ENCODE peak calls at places on chromosome 10, in four cellular contexts. A, Y, K and O are unnamed samples.

GRCh38 chr10:127142831-127143230 is 53.6 kb downstream of the INSYN2A start:
- DNase-seq in A (peak; percentile 2), Y (no peak), K (no peak), O (no peak)

GRCh38 chr10:3708830-3709229 is 76.2 kb downstream of the KLF6 start:
- DNase-seq in K (no peak), Y (no peak), A (no peak), O (no peak)

GRCh38 chr10:48579251-48579960 is 25.5 kb downstream of the ARHGAP22 start:
- DNase-seq in A (peak; percentile 4), K (no peak), Y (no peak), O (peak; percentile 18)

GRCh38 chr10:22605168-22605567 is 109.2 kb downstream of the PIP4K2A start:
- DNase-seq in K (no peak), Y (no peak), A (no peak), O (no peak)

GRCh38 chr10:680146-680545 is 9.3 kb downstream of the DIP2C start:
- DNase-seq in Y (no peak), A (no peak), K (peak; percentile 47), O (no peak)

GRCh38 chr10:79387466-79387973 is 40.3 kb downstream of the PPIF start:
- DNase-seq in Y (peak; percentile 45), K (no peak), A (no peak), O (no peak)

GRCh38 chr10:21720090-21720489 is 186.1 kb downstream of the MLLT10 start:
- DNase-seq in Y (no peak), K (no peak), A (peak; percentile 62), O (no peak)

GRCh38 chr10:10598297-10598696 is 419.4 kb upstream of the CELF2 start:
- DNase-seq in A (peak; percentile 8), Y (no peak), K (no peak), O (no peak)

GRCh38 chr10:45374451-45375052 is 536 bp downstream of the ALOX5 start:
- DNase-seq in K (no peak), A (no peak), Y (peak; percentile 86), O (no peak)

GRCh38 chr10:94251098-94251497 is 111.6 kb downstream of the NOC3L start:
- DNase-seq in K (no peak), A (no peak), Y (no peak), O (no peak)

GRCh38 chr10:44566786-44567185 is 181.9 kb upstream of the CXCL12 start:
- DNase-seq in Y (no peak), K (no peak), A (no peak), O (no peak)

GRCh38 chr10:33155720-33156638 is 178.5 kb downstream of the NRP1 start:
- DNase-seq in K (no peak), A (peak; percentile 43), Y (no peak), O (peak; percentile 59)

GRCh38 chr10:13614530-13615332 is 28.0 kb downstream of the PRPF18 start:
- DNase-seq in A (peak; percentile 9), Y (no peak), K (no peak), O (peak; percentile 18)

GRCh38 chr10:50224330-50224952 is 26.9 kb downstream of the ASAH2 start:
- DNase-seq in K (no peak), Y (no peak), A (peak; percentile 56), O (peak; percentile 27)

GRCh38 chr10:103445767-103446567 is 6.2 kb downstream of the CALHM2 start:
- DNase-seq in K (peak; percentile 87), Y (no peak), A (no peak), O (no peak)

GRCh38 chr10:124145109-124145860 is 51.9 kb upstream of the CHST15 start:
- DNase-seq in A (no peak), K (peak; percentile 72), Y (peak; percentile 92), O (no peak)

GRCh38 chr10:132914732-132915131 is 27.6 kb downstream of the CFAP46 start:
- DNase-seq in A (no peak), K (no peak), Y (peak; percentile 51), O (no peak)

GRCh38 chr10:102643346-102644065 is 773 bp upstream of the TRIM8 start:
- DNase-seq in K (peak; percentile 66), Y (peak; percentile 89), A (peak; percentile 75), O (no peak)

GRCh38 chr10:105644559-105644958 is 1003.5 kb downstream of the SORCS3 start:
- DNase-seq in A (no peak), Y (no peak), K (no peak), O (no peak)

GRCh38 chr10:1609038-1609411 is 128.3 kb downstream of the ADARB2 start:
- DNase-seq in K (no peak), Y (no peak), A (no peak), O (no peak)

GRCh38 chr10:4195214-4195613 is 410.2 kb upstream of the KLF6 start:
- DNase-seq in A (no peak), K (no peak), Y (no peak), O (peak; percentile 20)

GRCh38 chr10:120979435-120980315 is 128.5 kb downstream of the WDR11 start:
- DNase-seq in A (peak; percentile 56), K (no peak), Y (no peak), O (no peak)

GRCh38 chr10:79342811-79343541 is 4.3 kb upstream of the PPIF start:
- DNase-seq in Y (no peak), A (peak; percentile 21), K (no peak), O (no peak)

GRCh38 chr10:112634096-112634830 is 187.2 kb downstream of the VTI1A start:
- DNase-seq in A (no peak), K (no peak), Y (no peak), O (no peak)

GRCh38 chr10:89625041-89625765 is 19.8 kb downstream of the PANK1 start:
- DNase-seq in A (no peak), K (no peak), Y (no peak), O (no peak)

GRCh38 chr10:114045071-114045737 is 1.5 kb downstream of the ADRB1 start:
- DNase-seq in K (peak; percentile 29), A (peak; percentile 52), Y (peak; percentile 89), O (no peak)

GRCh38 chr10:129831150-129831549 is 132.9 kb downstream of the EBF3 start:
- DNase-seq in K (no peak), Y (no peak), A (no peak), O (no peak)

GRCh38 chr10:125689955-125690569 is 7.1 kb upstream of the TEX36 start:
- DNase-seq in A (no peak), K (no peak), Y (no peak), O (no peak)

GRCh38 chr10:125692932-125693847 is 10.2 kb upstream of the TEX36 start:
- DNase-seq in Y (no peak), K (no peak), A (no peak), O (no peak)

GRCh38 chr10:125694874-125695273 is 11.9 kb upstream of the TEX36 start:
- DNase-seq in Y (no peak), K (no peak), A (no peak), O (peak; percentile 38)

GRCh38 chr10:125692246-125692931 is 9.4 kb upstream of the TEX36 start:
- DNase-seq in Y (no peak), K (no peak), A (no peak), O (no peak)

GRCh38 chr10:125691160-125691981 is 8.4 kb upstream of the TEX36 start:
- DNase-seq in K (no peak), Y (no peak), A (no peak), O (no peak)
- H3K27ac ChIP-seq in K (no peak overlapping the region), Y (no peak overlapping the region), A (no peak overlapping the region), O (no peak overlapping the region)

GRCh38 chr10:26860026-26860541 is 674 bp downstream of the ABI1 start:
- DNase-seq in Y (peak; percentile 95), K (peak; percentile 69), A (peak; percentile 72), O (peak; percentile 6)

GRCh38 chr10:26859241-26860025 is 1.3 kb downstream of the ABI1 start:
- DNase-seq in K (no peak), A (peak; percentile 32), Y (no peak), O (no peak)

GRCh38 chr10:26860542-26861325 is at the start of gene ABI1:
- DNase-seq in A (peak; percentile 99), K (peak; percentile 98), Y (peak; percentile 99), O (peak; percentile 97)

GRCh38 chr10:26863677-26864076 is 2.9 kb upstream of the ABI1 start:
- DNase-seq in K (no peak), A (no peak), Y (no peak), O (no peak)

GRCh38 chr10:26861326-26861998 is 704 bp upstream of the ABI1 start:
- DNase-seq in A (no peak), Y (no peak), K (no peak), O (no peak)
- TF ChIP-seq CTCF in A (no peak), Y (peak; percentile 26), K (peak; percentile 74), O (no peak)

DNA sequence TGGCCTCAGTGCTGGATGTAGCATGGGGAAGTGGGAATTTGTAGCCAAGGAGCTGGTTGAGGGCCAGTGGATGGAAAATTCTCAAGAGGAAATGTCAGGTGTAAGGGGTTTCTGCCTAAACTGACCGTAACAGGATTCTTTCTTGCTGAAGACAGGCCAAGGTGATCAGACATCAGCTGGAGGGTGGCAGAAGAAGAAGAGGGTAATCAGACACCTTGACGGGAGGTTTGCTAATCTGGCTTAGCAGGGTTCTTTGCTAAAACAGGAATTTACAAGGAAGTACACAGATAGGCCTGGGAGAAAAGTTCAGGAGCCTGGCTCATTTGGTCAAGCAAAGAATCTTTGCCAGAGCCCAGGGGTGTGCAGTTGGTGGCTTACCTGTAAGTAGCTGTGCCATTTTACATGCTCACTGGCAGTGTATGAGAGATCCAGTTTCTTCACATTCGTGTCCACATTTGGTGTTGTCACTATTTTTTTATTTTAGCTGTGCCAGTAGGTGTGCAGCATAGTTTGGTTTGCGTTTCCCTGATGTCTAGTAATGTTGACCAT is 73.7 kb downstream of the BMPR1A start:
- DNase-seq in K (no peak), A (no peak), Y (no peak), O (no peak)
- H3K4me3 ChIP-seq in K (no peak overlapping the region), A (no peak overlapping the region), Y (no peak overlapping the region), O (no peak overlapping the region)

GRCh38 chr10:14925268-14925667 is 28.6 kb downstream of the DCLRE1C start:
- DNase-seq in A (no peak), Y (no peak), K (no peak), O (no peak)

GRCh38 chr10:14926722-14927416 is 27.0 kb downstream of the DCLRE1C start:
- DNase-seq in A (no peak), K (no peak), Y (no peak), O (no peak)

GRCh38 chr10:14923972-14924371 is 29.9 kb downstream of the DCLRE1C start:
- DNase-seq in K (no peak), Y (no peak), A (no peak), O (no peak)

GRCh38 chr10:14926061-14926470 is 27.8 kb downstream of the DCLRE1C start:
- DNase-seq in K (no peak), A (no peak), Y (no peak), O (no peak)
- H3K27ac ChIP-seq in K (no peak overlapping the region), A (no peak overlapping the region), Y (no peak overlapping the region), O (no peak overlapping the region)

DNA sequence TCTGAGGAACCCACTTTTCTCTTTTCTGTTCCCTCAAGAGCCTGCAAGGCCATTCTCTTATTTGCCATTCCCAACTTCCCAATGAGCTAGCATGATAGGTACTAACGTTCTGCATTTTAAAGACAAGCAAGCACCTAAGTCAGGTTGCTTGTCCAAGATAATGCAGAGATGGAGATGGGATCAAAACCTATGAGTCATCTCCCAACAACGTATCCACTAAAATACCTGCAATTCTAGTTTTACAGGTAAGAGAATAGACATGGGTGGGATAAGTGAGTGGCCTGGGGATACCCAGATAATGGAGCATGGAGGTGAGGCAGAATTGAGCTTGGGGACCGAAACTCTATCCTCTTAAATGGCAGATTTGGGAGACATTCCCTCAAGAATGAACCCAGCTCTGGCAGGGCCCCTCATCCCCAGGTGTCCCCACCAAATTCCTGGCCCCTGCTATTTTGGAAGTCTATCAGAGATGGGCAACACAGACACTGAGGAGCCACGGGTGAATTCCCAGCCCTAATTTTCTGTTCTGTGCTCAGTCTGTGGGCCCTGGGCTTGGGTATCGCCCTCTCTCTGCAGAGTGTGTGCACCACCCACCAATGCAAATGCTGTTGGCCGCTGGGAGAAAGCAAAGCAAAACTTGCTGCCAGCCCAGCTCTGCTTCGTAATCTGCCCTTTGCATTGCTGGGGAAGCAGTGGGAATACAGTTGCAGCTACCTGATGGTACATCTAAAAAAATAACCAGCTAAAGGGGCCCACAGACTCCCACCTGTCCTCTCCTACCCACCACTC is 98.3 kb downstream of the KCNMA1 start:
- DNase-seq in A (no peak), K (no peak), Y (no peak), O (no peak)
- TF ChIP-seq CTCF in A (no peak), K (no peak), Y (no peak), O (no peak)